ENCODE peak calls at places on chromosomes 5 and 9, in five cellular contexts. T is IMR-90; U is HCT116; G is colonic mucosa; J is activated T-helper 1 cell treated with anti-CD3 and anti-CD28 coated beads, Interleukin-12 subunit alpha, Interleukin-12 subunit beta, Interleukin-2, Interleukin-4 antibody, amounts not matched to agents 30 ng/mL and 10 ng/mL and 1 ng/mL, durations not matched to agents 14 hours and 24 hours and 36 hours. C is an unnamed sample.

GRCh38 chr5:139104577-139105271 is 93.4 kb downstream of the SIL1 start:
- DNase-seq in T (peak), U (no peak), G (peak), J (no peak), C (no peak)

GRCh38 chr5:3883014-3883413 is 287.4 kb downstream of the IRX1 start:
- DNase-seq in T (no peak), U (no peak), G (no peak), J (no peak), C (no peak)

GRCh38 chr9:14573319-14573718 is 119.9 kb downstream of the ZDHHC21 start:
- DNase-seq in T (no peak), U (no peak), G (no peak), J (no peak), C (no peak)

GRCh38 chr5:177982072-177982727 is 13.8 kb downstream of the PROP1 start:
- DNase-seq in T (no peak), U (peak), G (no peak), J (no peak), C (no peak)

GRCh38 chr5:159947708-159948358 is 31.6 kb downstream of the ADRA1B start:
- DNase-seq in T (peak), U (no peak), G (no peak), J (no peak), C (no peak)

GRCh38 chr9:123120953-123121352 is 87.5 kb downstream of the GPR21 start:
- DNase-seq in T (peak), U (no peak), G (no peak), J (no peak), C (no peak)

GRCh38 chr5:133336121-133336968 is 276.0 kb downstream of the FSTL4 start:
- DNase-seq in T (no peak), U (no peak), G (no peak), J (no peak), C (no peak)

GRCh38 chr9:89372230-89372816 is 54.0 kb downstream of the SECISBP2 start:
- DNase-seq in T (no peak), U (no peak), G (no peak), J (peak), C (no peak)

GRCh38 chr9:13033959-13034695 is 245.4 kb downstream of the MPDZ start:
- DNase-seq in T (peak), U (peak), G (peak), J (no peak), C (no peak)

GRCh38 chr5:77957931-77958476 is 181.9 kb upstream of the TBCA start:
- DNase-seq in T (no peak), U (no peak), G (no peak), J (no peak), C (no peak)